ENCODE peak calls at places on chromosomes 5 and 9, in four cellular contexts. V is tibial artery, M is heart left ventricle, G is tibial nerve. L is an unnamed sample.

GRCh38 chr5:62305358-62305714 is 670 bp upstream of the KIF2A start:
- DNase-seq in V (no peak), M (no peak), G (no peak), L (no peak)

GRCh38 chr5:30279237-30279636 is 914.2 kb upstream of the CDH6 start:
- DNase-seq in V (no peak), M (no peak), G (no peak), L (peak; percentile 85)

GRCh38 chr9:89896806-89897340 is 292.1 kb downstream of the GADD45G start:
- DNase-seq in V (no peak), M (no peak), G (no peak), L (no peak)

GRCh38 chr5:69131304-69131703 is 35.6 kb upstream of the CCNB1 start:
- DNase-seq in V (no peak), M (no peak), G (no peak), L (no peak)

GRCh38 chr5:140367631-140368013 is 7.6 kb downstream of the SLC4A9 start:
- DNase-seq in V (no peak), M (no peak), G (no peak), L (no peak)

GRCh38 chr5:167295686-167296015 is 995.8 kb upstream of the WWC1 start:
- DNase-seq in V (no peak), M (no peak), G (no peak), L (no peak)

GRCh38 chr5:65986796-65987195 is 60.4 kb downstream of the ERBIN start:
- DNase-seq in V (no peak), M (no peak), G (no peak), L (no peak)

GRCh38 chr9:99820330-99821186 is 1.1 kb upstream of the NR4A3 start:
- DNase-seq in V (peak; percentile 88), M (peak; percentile 60), G (no peak), L (peak; percentile 71)

GRCh38 chr9:16138561-16138960 is 585.7 kb downstream of the CCDC171 start:
- DNase-seq in V (no peak), M (no peak), G (no peak), L (no peak)

GRCh38 chr5:179613460-179614071 is 9.9 kb downstream of the HNRNPH1 start:
- DNase-seq in V (no peak), M (no peak), G (no peak), L (no peak)

GRCh38 chr9:112921549-112921948 is 30.9 kb upstream of the SLC46A2 start:
- DNase-seq in V (no peak), M (no peak), G (no peak), L (peak; percentile 56)

GRCh38 chr9:93658184-93658925 is 82.0 kb downstream of the PHF2 start:
- DNase-seq in V (peak; percentile 13), M (peak; percentile 14), G (no peak), L (no peak)

GRCh38 chr5:153613143-153613542 is 122.7 kb downstream of the GRIA1 start:
- DNase-seq in V (no peak), M (no peak), G (no peak), L (no peak)

GRCh38 chr5:124274949-124275348 is 471.5 kb downstream of the ZNF608 start:
- DNase-seq in V (no peak), M (no peak), G (no peak), L (peak; percentile 27)

GRCh38 chr9:18459958-18460584 is 13.9 kb upstream of the ADAMTSL1 start:
- DNase-seq in V (no peak), M (no peak), G (no peak), L (peak; percentile 69)

GRCh38 chr5:81397169-81397568 is 3.2 kb upstream of the ACOT12 start:
- DNase-seq in V (no peak), M (peak; percentile 26), G (no peak), L (peak; percentile 43)

GRCh38 chr5:141869040-141869439 is 9.2 kb downstream of the PCDH1 start:
- DNase-seq in V (no peak), M (no peak), G (no peak), L (no peak)

GRCh38 chr9:76456202-76456926 is 2.6 kb upstream of the GCNT1 start:
- DNase-seq in V (peak; percentile 38), M (no peak), G (no peak), L (peak; percentile 50)

DNA sequence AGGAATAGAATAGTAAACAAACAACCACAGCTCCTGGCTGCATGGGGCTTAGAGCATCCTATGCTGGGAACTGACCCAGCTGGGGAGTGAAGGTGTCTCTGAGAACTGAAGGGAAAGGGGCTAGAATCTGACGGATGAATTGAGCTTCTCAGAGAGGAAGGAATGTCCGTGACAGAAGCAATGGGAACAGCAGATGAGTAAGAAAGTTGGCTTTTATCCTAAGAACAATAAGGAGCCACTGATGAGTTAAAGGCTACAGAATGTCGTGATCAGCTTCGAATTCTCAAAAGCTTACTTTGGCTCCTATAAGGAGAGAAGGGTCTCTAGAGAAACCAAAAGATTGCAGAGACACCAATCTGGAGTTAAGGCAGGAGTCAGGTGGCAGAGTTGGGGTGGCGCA is 52.6 kb downstream of the EBF1 start:
- DNase-seq in V (no peak), M (no peak), G (no peak), L (peak; percentile 85)
- H3K36me3 ChIP-seq in V (no peaks in the 10 kb centered on the region), M (no peaks in the 10 kb centered on the region), G (no peaks in the 10 kb centered on the region), L (no peaks in the 10 kb centered on the region)

DNA sequence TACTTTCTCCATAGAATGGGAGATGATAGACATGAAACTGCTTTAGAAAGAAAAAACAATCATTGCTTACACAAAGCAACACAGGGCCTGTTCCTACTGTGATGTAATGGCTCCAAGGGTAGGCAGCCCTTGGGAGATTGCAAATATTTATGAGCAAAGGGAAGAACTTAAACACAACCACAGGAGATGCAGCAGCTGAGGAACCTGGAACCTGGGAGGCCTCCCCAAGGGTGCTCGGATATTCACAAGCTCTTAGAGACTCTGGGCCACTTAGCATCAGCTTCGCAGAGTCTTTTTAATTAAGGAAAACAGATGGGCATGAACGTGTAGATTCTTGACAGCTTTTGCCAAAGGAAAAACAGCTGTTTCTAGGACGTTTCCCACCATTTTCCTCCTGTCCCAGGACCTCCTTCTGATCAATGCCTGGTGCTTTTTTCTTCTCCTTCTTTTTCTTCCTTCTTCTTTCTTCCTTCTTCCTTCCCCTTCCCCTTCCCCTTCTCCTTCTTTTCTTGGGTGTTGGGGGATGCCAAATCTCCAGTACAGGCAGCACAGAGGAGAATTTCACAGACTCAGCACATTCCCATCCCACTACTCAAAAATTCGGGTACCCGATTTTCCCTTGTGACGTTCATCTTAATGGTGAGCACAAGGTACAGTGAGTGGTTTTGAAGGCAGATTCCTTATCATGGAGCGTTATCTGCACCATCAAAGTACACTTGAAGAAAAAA is 28.1 kb upstream of the TCF7 start:
- DNase-seq in V (no peak), M (no peak), G (no peak), L (no peak)
- TF ChIP-seq CTCF in V (no peak), M (no peak), G (no peak), L (no peak)

DNA sequence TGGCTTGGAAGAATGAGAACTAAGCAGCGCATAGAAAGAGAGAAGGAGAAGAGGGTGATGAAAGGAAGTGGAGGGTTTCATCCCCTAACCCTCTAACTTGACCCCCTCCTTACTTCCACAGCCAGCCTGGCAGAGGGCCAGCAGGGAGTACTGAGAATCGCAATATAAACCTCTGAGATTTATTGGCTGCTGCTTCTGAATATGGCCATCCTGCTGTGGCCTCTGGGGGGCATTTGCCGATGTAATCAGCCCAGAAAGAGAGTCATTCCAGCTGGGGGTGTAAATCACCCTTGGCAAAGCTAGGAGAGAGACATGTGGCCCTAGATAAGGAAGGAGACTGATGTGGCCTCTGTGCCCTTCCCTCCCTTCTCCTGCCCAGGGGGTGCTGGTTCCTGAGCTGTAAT is 960 bp upstream of the GFRA3 start:
- DNase-seq in V (no peak), M (no peak), G (no peak), L (no peak)
- H3K36me3 ChIP-seq in V (no peaks in the 10 kb centered on the region), M (no peaks in the 10 kb centered on the region), G (no peaks in the 10 kb centered on the region), L (no peaks in the 10 kb centered on the region)

DNA sequence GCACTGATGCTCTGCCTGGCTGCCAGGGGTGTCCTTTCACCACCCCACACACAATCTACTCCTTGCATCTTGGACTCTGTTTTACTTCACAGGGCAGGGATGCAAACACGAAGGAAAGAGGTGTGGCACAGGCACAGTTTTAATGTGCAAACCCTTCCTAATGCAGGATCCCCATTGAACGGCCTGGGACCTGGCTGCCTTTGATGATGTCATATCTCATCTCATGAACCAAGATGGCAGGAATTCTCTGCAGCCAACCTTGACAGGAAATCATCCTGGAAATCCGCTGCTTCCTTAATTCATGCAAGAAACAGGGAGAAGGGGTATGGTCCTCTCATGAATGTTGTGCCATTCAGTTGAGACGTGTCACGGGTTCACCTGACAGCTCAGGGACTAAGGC is 91.4 kb downstream of the LMNB1 start:
- DNase-seq in V (no peak), M (no peak), G (no peak), L (no peak)
- TF ChIP-seq CTCF in V (no peak), M (no peak), G (no peak), L (no peak)

GRCh38 chr9:28287413-28287812 is 714.1 kb upstream of the C9orf72 start:
- DNase-seq in V (no peak), M (no peak), G (no peak), L (no peak)
- H3K36me3 ChIP-seq in V (no peaks in the 10 kb centered on the region), M (no peaks in the 10 kb centered on the region), G (no peaks in the 10 kb centered on the region), L (no peaks in the 10 kb centered on the region)

GRCh38 chr9:127572961-127573727 is 38.9 kb upstream of the STXBP1 start:
- DNase-seq in V (peak; percentile 52), M (no peak), G (no peak), L (peak; percentile 51)

GRCh38 chr9:127575875-127576778 is 36.0 kb upstream of the STXBP1 start:
- DNase-seq in V (no peak), M (no peak), G (no peak), L (no peak)

GRCh38 chr9:127570533-127571111 is 41.5 kb upstream of the STXBP1 start:
- DNase-seq in V (no peak), M (no peak), G (no peak), L (no peak)

GRCh38 chr9:127578627-127578951 is 33.5 kb upstream of the STXBP1 start:
- DNase-seq in V (no peak), M (no peak), G (no peak), L (no peak)

DNA sequence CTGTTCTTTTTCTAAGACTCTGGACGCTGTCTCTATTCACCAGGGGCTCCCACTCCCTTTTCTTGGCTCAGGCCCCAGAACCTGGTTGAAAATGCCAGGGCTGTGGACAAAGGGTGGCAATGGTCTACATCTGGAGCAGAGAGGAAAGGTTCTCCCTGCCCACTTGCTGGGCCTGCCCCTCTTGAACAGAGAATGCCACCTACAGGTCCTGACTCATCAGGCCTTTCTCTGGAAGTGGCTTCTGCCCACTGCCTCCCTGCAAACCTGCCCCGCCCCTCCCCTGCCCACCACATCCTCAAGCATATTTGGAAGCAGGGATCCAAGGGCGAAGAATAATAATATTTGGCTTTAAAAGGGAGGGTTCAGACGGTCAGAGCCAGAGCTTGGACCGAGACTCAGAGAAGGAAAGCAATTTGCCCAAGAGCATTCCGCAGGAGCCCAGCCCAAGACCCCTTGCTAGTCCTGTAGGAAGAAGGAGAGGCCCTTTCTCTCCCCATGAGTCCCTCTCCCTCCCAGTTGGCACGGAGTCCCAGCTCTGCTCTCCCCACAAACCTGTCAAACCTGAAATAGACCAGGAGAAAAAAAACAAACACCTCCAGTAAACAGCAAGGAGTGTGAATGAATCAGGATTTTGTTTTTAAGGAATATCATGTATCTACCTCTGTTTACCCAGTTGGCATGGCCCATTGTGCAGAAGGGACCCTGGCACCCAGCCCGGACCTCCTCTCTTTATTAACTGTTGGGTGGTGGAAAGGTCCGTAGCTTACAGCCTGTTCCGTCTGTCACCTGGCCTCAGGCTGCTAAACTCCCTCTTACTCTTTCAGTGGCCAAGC is 37.8 kb upstream of the STXBP1 start:
- DNase-seq in V (peak; percentile 45), M (no peak), G (no peak), L (no peak)
- TF ChIP-seq CTCF in V (no peak), M (no peak), G (no peak), L (no peak)